ENCODE peak calls at places on chromosomes 7 and 10, in seven cellular contexts. R, N, A, X, I, U and L are unnamed samples.
A peak's percentile ranks its signal among the peaks of the same experiment; 100 is the strongest.

GRCh38 chr10:88810196-88810961 is 7.8 kb downstream of the LIPM start:
- DNase-seq in R (peak; percentile 20), N (no peak), A (peak; percentile 5), X (no peak), I (peak; percentile 58), U (no peak), L (peak; percentile 60)

GRCh38 chr7:33807779-33808482 is 97.4 kb upstream of the BMPER start:
- DNase-seq in R (peak; percentile 69), N (no peak), A (peak; percentile 28), X (peak; percentile 81), I (peak; percentile 67), U (peak; percentile 46), L (peak; percentile 10)

GRCh38 chr7:46485481-46486065 is 564.5 kb upstream of the IGFBP3 start:
- DNase-seq in R (no peak), N (no peak), A (no peak), X (no peak), I (no peak), U (no peak), L (no peak)

GRCh38 chr7:18903676-18904075 is 213.8 kb downstream of the TWIST1 start:
- DNase-seq in R (no peak), N (no peak), A (no peak), X (no peak), I (no peak), U (no peak), L (no peak)

GRCh38 chr10:125023862-125024495 is 82.1 kb downstream of the ZRANB1 start:
- DNase-seq in R (no peak), N (no peak), A (no peak), X (no peak), I (peak; percentile 50), U (no peak), L (no peak)

GRCh38 chr10:63421591-63421990 is 44.2 kb downstream of the JMJD1C start:
- DNase-seq in R (no peak), N (peak; percentile 66), A (no peak), X (no peak), I (no peak), U (no peak), L (no peak)

GRCh38 chr10:64867501-64867962 is 1346.3 kb downstream of the REEP3 start:
- DNase-seq in R (peak; percentile 65), N (no peak), A (peak; percentile 62), X (no peak), I (no peak), U (no peak), L (no peak)

GRCh38 chr10:92110039-92110794 is 180.7 kb downstream of the CPEB3 start:
- DNase-seq in R (no peak), N (no peak), A (no peak), X (no peak), I (no peak), U (no peak), L (no peak)

GRCh38 chr7:16960566-16960965 is 78.8 kb upstream of the AGR3 start:
- DNase-seq in R (no peak), N (no peak), A (no peak), X (no peak), I (no peak), U (no peak), L (no peak)

DNA sequence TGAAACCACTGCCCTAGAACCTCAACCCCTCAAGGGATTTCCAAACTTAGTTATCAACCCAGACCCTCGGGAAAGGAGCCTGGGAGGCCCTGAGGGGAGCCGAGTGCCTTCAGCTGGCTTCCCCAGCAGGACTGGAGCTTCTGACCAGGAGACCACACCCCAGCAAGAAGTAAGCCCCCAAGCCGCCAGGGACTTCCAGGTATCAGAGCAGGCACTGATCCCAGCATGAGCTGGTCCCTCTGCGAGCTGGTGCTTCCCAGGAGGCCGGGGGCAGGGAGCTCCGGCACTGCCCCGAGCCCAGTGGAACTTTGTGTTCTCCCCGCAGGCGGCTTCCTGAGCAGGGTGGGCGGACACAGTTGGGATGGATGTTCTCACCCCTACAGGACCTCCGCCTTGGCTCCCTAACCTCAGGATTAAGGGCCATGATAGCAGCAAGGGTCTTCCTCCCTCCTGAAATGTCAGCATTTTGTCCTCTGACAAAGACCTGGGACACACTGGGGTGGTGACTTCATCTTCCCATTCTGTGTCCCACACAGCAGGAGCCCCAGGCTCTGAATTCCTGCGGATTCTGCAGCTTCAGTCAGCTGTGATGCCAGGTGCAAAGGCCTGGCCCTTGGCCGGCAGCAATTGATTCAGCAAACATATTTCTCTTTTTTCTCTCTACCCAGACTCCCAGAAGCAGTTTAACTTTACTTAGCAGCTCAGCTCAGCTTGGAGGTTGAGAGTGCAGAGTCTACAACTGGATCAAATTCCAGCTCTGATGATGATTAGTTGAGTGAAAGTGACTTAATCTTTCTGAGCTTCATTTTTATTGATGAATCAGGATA is 11.6 kb downstream of the ATP6V0E2 start:
- DNase-seq in R (peak; percentile 67), N (no peak), A (no peak), X (peak; percentile 46), I (no peak), U (peak; percentile 47), L (no peak)
- TF ChIP-seq SP1 in R (no peak), N (no peak), A (no peak), X (no peak), I (no peak), U (no peak), L (no peak)

GRCh38 chr10:30047924-30048531 is 11.4 kb downstream of the JCAD start:
- DNase-seq in R (no peak), N (no peak), A (no peak), X (no peak), I (no peak), U (no peak), L (no peak)

GRCh38 chr10:30051220-30051619 is 8.2 kb downstream of the JCAD start:
- DNase-seq in R (no peak), N (no peak), A (no peak), X (no peak), I (no peak), U (no peak), L (no peak)

GRCh38 chr10:30048768-30049507 is 10.4 kb downstream of the JCAD start:
- DNase-seq in R (no peak), N (no peak), A (no peak), X (no peak), I (no peak), U (no peak), L (no peak)

GRCh38 chr10:30055094-30055701 is 4.2 kb downstream of the JCAD start:
- DNase-seq in R (no peak), N (no peak), A (no peak), X (no peak), I (no peak), U (no peak), L (no peak)

DNA sequence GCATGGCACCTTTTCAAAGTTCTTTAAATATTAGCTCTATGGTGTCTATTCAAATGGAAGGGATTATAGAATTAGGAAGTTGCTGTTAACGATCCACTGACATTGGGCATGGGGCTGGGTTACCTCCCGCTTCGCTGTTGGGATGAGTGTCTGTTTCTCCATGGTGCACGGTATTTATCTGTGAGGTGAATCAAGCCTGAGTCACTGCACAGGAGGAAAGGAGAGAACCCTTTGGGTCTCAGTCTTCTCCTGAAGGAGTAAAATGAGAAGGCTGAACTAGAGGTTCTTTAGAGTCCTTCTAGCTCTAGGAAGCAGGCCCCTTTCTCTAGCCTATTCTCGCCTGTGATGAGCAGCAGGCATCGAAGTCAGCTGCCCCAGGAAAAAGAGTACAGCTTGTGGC is 7.3 kb downstream of the JCAD start:
- DNase-seq in R (no peak), N (no peak), A (no peak), X (no peak), I (no peak), U (no peak), L (no peak)
- TF ChIP-seq SP1 in R (no peak), N (no peak), A (no peak), X (no peak), I (no peak), U (no peak), L (peak; percentile 39)

DNA sequence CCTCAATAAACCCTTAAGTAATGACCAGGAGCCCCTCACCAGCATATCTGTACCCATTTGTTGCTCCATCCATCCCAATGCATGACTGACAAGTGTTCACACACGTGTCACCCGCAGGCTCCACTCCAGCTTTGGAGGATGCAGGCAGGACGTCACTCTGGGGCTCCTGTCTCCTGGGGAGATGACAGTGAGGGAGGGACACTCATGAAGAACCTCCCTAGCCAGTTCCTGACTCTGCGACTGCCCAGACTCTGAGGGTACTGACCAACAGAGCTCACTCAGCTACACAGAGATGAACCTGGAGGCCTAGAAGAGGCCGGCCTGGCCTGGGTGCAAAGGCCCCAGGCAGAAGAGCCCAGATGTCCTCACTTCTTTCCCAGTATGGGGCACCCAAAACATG is 135.1 kb upstream of the RET start:
- DNase-seq in R (no peak), N (no peak), A (no peak), X (no peak), I (no peak), U (no peak), L (no peak)
- TF ChIP-seq SP1 in R (no peak), N (no peak), A (no peak), X (no peak), I (no peak), U (no peak), L (no peak)

DNA sequence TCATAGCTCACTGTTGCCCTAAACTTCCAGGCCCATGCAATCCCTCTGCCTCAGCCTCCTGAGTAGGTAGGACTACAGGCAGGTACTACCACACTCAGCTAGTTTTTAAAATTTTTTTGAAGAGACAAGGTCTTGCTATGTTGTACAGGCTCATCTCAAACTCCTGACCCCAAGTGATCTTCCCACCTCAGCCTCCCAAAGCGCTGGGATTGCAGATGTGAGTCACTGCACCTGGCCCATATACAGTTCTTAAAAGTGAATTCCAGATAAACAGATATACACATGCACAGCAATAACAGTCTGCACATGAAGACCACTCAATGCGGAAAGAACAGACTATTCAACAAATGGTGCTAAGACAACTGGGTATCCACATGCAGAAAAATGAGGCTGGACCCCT is 67.8 kb downstream of the SRPK2 start:
- DNase-seq in R (no peak), N (no peak), A (no peak), X (no peak), I (no peak), U (no peak), L (no peak)
- TF ChIP-seq SP1 in R (no peak), N (no peak), A (no peak), X (no peak), I (no peak), U (no peak), L (no peak)

GRCh38 chr7:126574838-126575250 is 677.9 kb downstream of the GRM8 start:
- DNase-seq in R (no peak), N (no peak), A (no peak), X (no peak), I (no peak), U (peak; percentile 9), L (peak; percentile 15)

GRCh38 chr7:126574276-126574675 is 678.5 kb downstream of the GRM8 start:
- DNase-seq in R (no peak), N (no peak), A (no peak), X (no peak), I (no peak), U (no peak), L (no peak)

GRCh38 chr7:126578338-126578737 is 674.4 kb downstream of the GRM8 start:
- DNase-seq in R (no peak), N (no peak), A (no peak), X (no peak), I (no peak), U (no peak), L (no peak)
- TF ChIP-seq SP1 in R (no peak), N (no peak), A (no peak), X (no peak), I (no peak), U (no peak), L (no peak)

DNA sequence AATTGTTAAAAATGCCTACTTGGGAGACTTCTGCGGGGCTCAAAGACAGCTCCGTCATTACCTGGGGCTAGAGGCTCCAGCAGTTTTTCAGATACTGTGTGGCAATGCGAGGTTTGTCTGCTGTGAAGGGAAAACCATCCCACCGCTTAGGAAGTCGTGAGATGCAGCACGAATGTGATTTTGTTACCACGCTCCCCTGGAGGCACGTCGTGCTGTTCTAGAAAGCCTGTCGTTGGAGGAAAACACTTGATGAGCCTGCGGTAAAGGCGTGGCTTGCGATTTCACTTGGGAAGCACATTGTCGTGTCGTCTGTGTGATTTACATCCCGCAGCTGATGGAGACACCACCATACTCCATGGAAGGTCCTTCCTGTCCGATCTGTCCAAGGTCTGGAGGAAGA is 39.3 kb downstream of the CAMK1D start:
- DNase-seq in R (no peak), N (no peak), A (no peak), X (no peak), I (no peak), U (no peak), L (no peak)
- TF ChIP-seq SP1 in R (no peak), N (no peak), A (no peak), X (no peak), I (no peak), U (no peak), L (no peak)